ENCODE peak calls at places on chromosomes 12 and 14, in eight cellular contexts. One of them, this sample, is unnamed.
A peak's percentile ranks its signal among the peaks of the same experiment; 100 is the strongest.

GRCh38 chr14:88793259-88793625 is 489 bp upstream of the EML5 start:
- DNase-seq in effector CD4-positive, alpha-beta T cell: no peak
- DNase-seq in activated CD4-positive, alpha-beta T cell treated with anti-CD3 and anti-CD28 coated beads, Interleukin-2, amount 10 ng/mL, durations not matched to agents 7 days and 5 days: no peak
- DNase-seq in GM04504: no peak
- DNase-seq in AG09319: no peak
- DNase-seq in effector CD8-positive, alpha-beta T cell: no peak
- DNase-seq in G401: no peak
- DNase-seq in nephron progenitor cell: no peak
- DNase-seq in this sample: no peak

GRCh38 chr12:16359512-16360491 is 12.4 kb downstream of the MGST1 start:
- DNase-seq in nephron progenitor cell: peak; percentile 78
- DNase-seq in effector CD8-positive, alpha-beta T cell: no peak
- DNase-seq in activated CD4-positive, alpha-beta T cell treated with anti-CD3 and anti-CD28 coated beads, Interleukin-2, amount 10 ng/mL, durations not matched to agents 7 days and 5 days: peak; percentile 28
- DNase-seq in GM04504: no peak
- DNase-seq in G401: no peak
- DNase-seq in AG09319: no peak
- DNase-seq in effector CD4-positive, alpha-beta T cell: no peak
- DNase-seq in this sample: no peak

GRCh38 chr12:59070534-59070933 is 150.2 kb upstream of the LRIG3 start:
- DNase-seq in AG09319: no peak
- DNase-seq in effector CD4-positive, alpha-beta T cell: no peak
- DNase-seq in effector CD8-positive, alpha-beta T cell: no peak
- DNase-seq in G401: no peak
- DNase-seq in activated CD4-positive, alpha-beta T cell treated with anti-CD3 and anti-CD28 coated beads, Interleukin-2, amount 10 ng/mL, durations not matched to agents 7 days and 5 days: no peak
- DNase-seq in GM04504: no peak
- DNase-seq in nephron progenitor cell: no peak
- DNase-seq in this sample: no peak

GRCh38 chr14:101147848-101148247 is 244.3 kb upstream of the RTL1 start:
- DNase-seq in G401: no peak
- DNase-seq in activated CD4-positive, alpha-beta T cell treated with anti-CD3 and anti-CD28 coated beads, Interleukin-2, amount 10 ng/mL, durations not matched to agents 7 days and 5 days: no peak
- DNase-seq in effector CD4-positive, alpha-beta T cell: no peak
- DNase-seq in AG09319: no peak
- DNase-seq in nephron progenitor cell: no peak
- DNase-seq in effector CD8-positive, alpha-beta T cell: no peak
- DNase-seq in GM04504: no peak
- DNase-seq in this sample: no peak

GRCh38 chr14:76752744-76753143 is 8.5 kb upstream of the VASH1 start:
- DNase-seq in activated CD4-positive, alpha-beta T cell treated with anti-CD3 and anti-CD28 coated beads, Interleukin-2, amount 10 ng/mL, durations not matched to agents 7 days and 5 days: no peak
- DNase-seq in GM04504: no peak
- DNase-seq in G401: peak; percentile 61
- DNase-seq in effector CD4-positive, alpha-beta T cell: no peak
- DNase-seq in nephron progenitor cell: no peak
- DNase-seq in AG09319: no peak
- DNase-seq in effector CD8-positive, alpha-beta T cell: no peak
- DNase-seq in this sample: no peak

GRCh38 chr14:26738571-26738970 is 140.7 kb upstream of the NOVA1 start:
- DNase-seq in GM04504: no peak
- DNase-seq in AG09319: no peak
- DNase-seq in nephron progenitor cell: no peak
- DNase-seq in effector CD4-positive, alpha-beta T cell: no peak
- DNase-seq in effector CD8-positive, alpha-beta T cell: no peak
- DNase-seq in activated CD4-positive, alpha-beta T cell treated with anti-CD3 and anti-CD28 coated beads, Interleukin-2, amount 10 ng/mL, durations not matched to agents 7 days and 5 days: no peak
- DNase-seq in G401: no peak
- DNase-seq in this sample: no peak

GRCh38 chr14:101072945-101073597 is 169.5 kb upstream of the RTL1 start:
- DNase-seq in effector CD8-positive, alpha-beta T cell: no peak
- DNase-seq in effector CD4-positive, alpha-beta T cell: no peak
- DNase-seq in G401: peak; percentile 85
- DNase-seq in activated CD4-positive, alpha-beta T cell treated with anti-CD3 and anti-CD28 coated beads, Interleukin-2, amount 10 ng/mL, durations not matched to agents 7 days and 5 days: no peak
- DNase-seq in GM04504: peak; percentile 77
- DNase-seq in AG09319: peak; percentile 47
- DNase-seq in nephron progenitor cell: peak; percentile 71
- DNase-seq in this sample: peak; percentile 87

GRCh38 chr14:93522221-93522620 is 91.5 kb downstream of the UNC79 start:
- DNase-seq in effector CD8-positive, alpha-beta T cell: no peak
- DNase-seq in GM04504: no peak
- DNase-seq in activated CD4-positive, alpha-beta T cell treated with anti-CD3 and anti-CD28 coated beads, Interleukin-2, amount 10 ng/mL, durations not matched to agents 7 days and 5 days: no peak
- DNase-seq in G401: no peak
- DNase-seq in nephron progenitor cell: no peak
- DNase-seq in effector CD4-positive, alpha-beta T cell: no peak
- DNase-seq in AG09319: no peak
- DNase-seq in this sample: no peak